ENCODE peak calls at places on chromosomes 3 and 15, in nine cellular contexts. O is sigmoid colon, H is uterus, Q is fibroblast of pulmonary artery, Z is bronchial epithelial cell, T is dorsolateral prefrontal cortex, L is IMR-90, C is AG10803, R is GM12864. D is an unnamed sample.

GRCh38 chr15:75454471-75455418 is 3.3 kb upstream of the SIN3A start:
- DNase-seq in O (peak), L (no peak), Z (peak), T (peak), Q (peak), C (peak), R (no peak), H (no peak), D (peak)

GRCh38 chr3:43399034-43399433 is 112.7 kb downstream of the SNRK start:
- DNase-seq in L (no peak), O (no peak), Z (no peak), C (no peak), Q (no peak), R (no peak), H (no peak), T (no peak), D (no peak)

GRCh38 chr15:57418640-57419039 is 42.3 kb downstream of the CGNL1 start:
- DNase-seq in O (no peak), Z (no peak), R (no peak), L (no peak), H (no peak), T (no peak), C (no peak), Q (no peak), D (no peak)

GRCh38 chr3:51378075-51378474 is 7.0 kb upstream of the MANF start:
- DNase-seq in C (no peak), R (no peak), L (no peak), Z (no peak), H (no peak), O (no peak), T (no peak), Q (no peak), D (no peak)

GRCh38 chr3:140170612-140171011 is 235.6 kb downstream of the CLSTN2 start:
- DNase-seq in O (no peak), H (no peak), L (no peak), T (no peak), C (no peak), Q (no peak), Z (no peak), R (peak), D (peak)

GRCh38 chr3:137803215-137803614 is 39.1 kb downstream of the SOX14 start:
- DNase-seq in H (no peak), T (no peak), L (no peak), O (no peak), C (no peak), R (no peak), Z (no peak), Q (no peak), D (no peak)

GRCh38 chr15:85100186-85100937 is 118.7 kb downstream of the PDE8A start:
- DNase-seq in L (peak), H (no peak), O (no peak), Z (no peak), T (no peak), C (no peak), R (no peak), Q (no peak), D (no peak)

GRCh38 chr3:30324587-30324986 is 281.8 kb upstream of the TGFBR2 start:
- DNase-seq in R (no peak), C (peak), L (no peak), Z (no peak), O (no peak), T (no peak), H (no peak), Q (no peak), D (no peak)

GRCh38 chr3:97138914-97139541 is 324.6 kb downstream of the EPHA6 start:
- DNase-seq in L (no peak), C (no peak), O (peak), Z (peak), R (no peak), T (no peak), H (no peak), Q (no peak), D (no peak)

GRCh38 chr3:44584646-44585501 is at the start of gene ZNF660:
- DNase-seq in Q (peak), C (peak), Z (peak), T (peak), H (peak), R (no peak), O (peak), L (peak), D (peak)

DNA sequence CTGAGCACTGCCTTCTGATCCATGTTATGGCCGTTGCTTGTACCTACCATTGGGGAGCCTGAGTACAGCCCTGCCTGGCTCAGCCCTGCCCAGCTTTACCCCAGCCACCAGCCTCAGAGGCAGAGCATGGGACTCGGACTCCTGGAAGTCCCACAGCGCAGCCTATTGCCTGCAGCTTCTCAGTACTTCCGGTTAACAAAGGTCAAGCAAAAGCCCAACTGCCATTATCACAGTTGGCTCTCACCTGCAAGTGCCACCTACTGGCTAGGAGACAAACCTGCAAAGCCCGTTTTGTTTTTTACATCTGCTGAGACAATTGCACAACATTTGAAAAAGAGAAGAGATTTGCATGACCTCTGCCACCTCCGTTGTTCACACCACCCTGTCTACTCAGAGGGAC is 1081.7 kb downstream of the NAALADL2 start:
- DNase-seq in Z (peak), C (no peak), L (no peak), Q (no peak), T (no peak), H (no peak), O (no peak), R (no peak), D (no peak)
- TF ChIP-seq CTCF in Z (peak), C (no peak), L (no peak), Q (peak), T (no peak), H (no peak), O (no peak), R (peak), D (peak)

GRCh38 chr3:195441476-195441970 is 1.3 kb downstream of the ACAP2 start:
- DNase-seq in H (no peak), R (no peak), Q (peak), C (peak), Z (no peak), O (no peak), T (no peak), L (peak), D (no peak)

GRCh38 chr3:195438371-195438770 is 4.4 kb downstream of the ACAP2 start:
- DNase-seq in O (no peak), Q (no peak), R (no peak), T (no peak), H (no peak), C (no peak), Z (peak), L (no peak), D (no peak)

GRCh38 chr3:195441971-195442572 is 748 bp downstream of the ACAP2 start:
- DNase-seq in Q (peak), L (peak), T (peak), R (no peak), H (peak), Z (peak), O (peak), C (peak), D (peak)

GRCh38 chr3:195441051-195441450 is 1.8 kb downstream of the ACAP2 start:
- DNase-seq in L (peak), R (no peak), Q (peak), C (no peak), T (no peak), H (no peak), O (no peak), Z (no peak), D (no peak)

DNA sequence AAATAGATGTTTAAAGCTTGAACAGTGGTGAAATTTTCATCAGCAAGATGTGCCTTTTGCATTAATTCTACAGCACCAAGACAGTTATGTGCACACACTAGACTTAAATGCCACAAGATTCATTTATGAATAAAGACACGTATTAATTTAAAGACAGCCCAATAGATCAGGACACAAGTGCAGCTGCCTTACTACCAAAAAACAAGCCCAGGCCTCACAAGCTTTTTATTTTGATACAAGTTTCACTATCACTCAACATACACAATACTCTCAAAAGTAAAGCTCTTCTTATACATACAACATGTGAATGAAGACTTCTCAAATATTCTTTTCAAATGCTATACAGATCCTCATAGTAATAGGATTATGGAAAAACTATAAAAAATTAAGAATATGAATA is 2.4 kb downstream of the ACAP2 start:
- DNase-seq in Z (no peak), R (no peak), L (no peak), C (no peak), H (no peak), Q (no peak), T (no peak), O (no peak), D (peak)
- H3K4me3 ChIP-seq in Z (no peak), R (peak), L (no peak), C (no peak), H (no peak), Q (peak), T (no peak), O (no peak), D (peak)

GRCh38 chr3:46030626-46031025 is 3.3 kb upstream of the XCR1 start:
- DNase-seq in R (no peak), Z (no peak), Q (no peak), T (no peak), C (no peak), O (no peak), H (no peak), L (no peak), D (no peak)

GRCh38 chr3:46029953-46030543 is 2.8 kb upstream of the XCR1 start:
- DNase-seq in Q (no peak), L (no peak), C (no peak), T (no peak), Z (no peak), H (no peak), R (no peak), O (no peak), D (no peak)

GRCh38 chr3:46027021-46027705 is at the start of gene XCR1:
- DNase-seq in R (no peak), Z (no peak), L (no peak), C (no peak), O (no peak), Q (no peak), H (no peak), T (no peak), D (no peak)

GRCh38 chr3:46025139-46025538 is 2.1 kb downstream of the XCR1 start:
- DNase-seq in R (no peak), T (no peak), H (no peak), L (no peak), Q (no peak), O (no peak), C (no peak), Z (no peak), D (no peak)

GRCh38 chr3:46027736-46028397 is 584 bp upstream of the XCR1 start:
- DNase-seq in T (no peak), L (no peak), Z (no peak), R (no peak), C (no peak), Q (no peak), H (no peak), O (no peak), D (no peak)
- TF ChIP-seq CTCF in T (no peak), L (no peak), Z (no peak), R (no peak), C (no peak), Q (no peak), H (no peak), O (no peak), D (no peak)

GRCh38 chr3:169356284-169356955 is 307.1 kb downstream of the MECOM start:
- DNase-seq in C (no peak), O (no peak), R (no peak), Q (no peak), H (no peak), Z (no peak), T (no peak), L (no peak), D (no peak)
- H3K4me3 ChIP-seq in C (no peak), O (no peak), R (no peak), Q (no peak), H (no peak), Z (no peak), T (no peak), L (no peak), D (no peak)

DNA sequence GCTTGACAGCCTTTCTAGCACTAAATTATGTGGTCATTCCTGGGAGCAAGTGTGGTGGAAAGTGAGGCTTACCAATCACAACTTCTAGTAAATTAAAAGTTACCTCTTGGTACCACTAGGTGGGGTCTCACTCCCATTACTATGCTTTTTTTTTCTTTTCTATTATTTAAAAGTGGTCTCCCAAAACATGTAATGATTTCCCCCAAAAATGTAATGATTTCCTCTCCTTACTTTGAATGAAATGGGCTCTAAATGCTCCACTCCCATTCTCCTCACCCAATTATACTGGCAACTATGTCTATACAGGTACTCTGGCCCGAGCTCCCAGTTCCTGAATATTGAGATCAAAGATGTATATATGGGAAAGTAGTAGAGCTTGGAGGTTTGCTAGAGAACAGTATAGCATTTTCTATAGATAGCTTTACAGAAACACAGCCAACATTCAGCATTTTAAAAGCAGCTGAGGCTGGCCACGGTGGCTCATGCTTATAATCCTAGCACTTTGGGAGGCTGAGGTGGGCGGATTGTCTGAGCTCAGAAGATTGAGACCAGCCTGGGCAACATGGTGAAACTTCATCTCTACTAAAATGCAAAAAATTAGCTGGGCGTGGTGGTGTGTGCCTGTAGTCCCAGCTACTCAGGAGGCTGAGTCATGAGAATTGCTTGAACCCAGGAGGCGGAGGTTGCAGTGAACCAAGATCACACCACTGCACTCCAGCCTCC is 70.9 kb downstream of the DCUN1D1 start:
- DNase-seq in R (no peak), T (no peak), Z (peak), L (no peak), C (peak), Q (peak), H (no peak), O (no peak), D (no peak)
- TF ChIP-seq CTCF in R (peak), T (peak), Z (peak), L (peak), C (peak), Q (peak), H (peak), O (no peak), D (peak)

GRCh38 chr3:187011915-187012314 is 81.6 kb downstream of the ST6GAL1 start:
- DNase-seq in Q (no peak), T (no peak), C (no peak), H (no peak), L (no peak), O (no peak), Z (no peak), R (no peak), D (peak)
- H3K4me3 ChIP-seq in Q (no peak), T (no peak), C (no peak), H (no peak), L (no peak), O (no peak), Z (no peak), R (peak), D (no peak)

GRCh38 chr3:71580636-71581215 is 2.8 kb downstream of the FOXP1 start:
- DNase-seq in Z (peak), C (no peak), L (no peak), O (no peak), Q (no peak), H (no peak), R (no peak), T (no peak), D (no peak)
- TF ChIP-seq CTCF in Z (no peak), C (no peak), L (no peak), O (no peak), Q (no peak), H (no peak), R (no peak), T (no peak), D (no peak)

GRCh38 chr15:38516636-38517035 is 48.0 kb downstream of the RASGRP1 start:
- DNase-seq in R (no peak), Z (no peak), T (peak), H (no peak), Q (no peak), L (no peak), C (no peak), O (no peak), D (no peak)

GRCh38 chr15:38517312-38517711 is 47.3 kb downstream of the RASGRP1 start:
- DNase-seq in L (peak), Q (peak), H (no peak), T (no peak), O (no peak), C (no peak), Z (no peak), R (no peak), D (no peak)

GRCh38 chr15:38518084-38518483 is 46.5 kb downstream of the RASGRP1 start:
- DNase-seq in Q (no peak), R (no peak), L (no peak), C (no peak), Z (no peak), H (no peak), T (no peak), O (no peak), D (no peak)

GRCh38 chr15:38512901-38513300 is 51.7 kb downstream of the RASGRP1 start:
- DNase-seq in L (no peak), T (peak), C (no peak), H (no peak), Q (no peak), Z (no peak), O (no peak), R (no peak), D (no peak)

DNA sequence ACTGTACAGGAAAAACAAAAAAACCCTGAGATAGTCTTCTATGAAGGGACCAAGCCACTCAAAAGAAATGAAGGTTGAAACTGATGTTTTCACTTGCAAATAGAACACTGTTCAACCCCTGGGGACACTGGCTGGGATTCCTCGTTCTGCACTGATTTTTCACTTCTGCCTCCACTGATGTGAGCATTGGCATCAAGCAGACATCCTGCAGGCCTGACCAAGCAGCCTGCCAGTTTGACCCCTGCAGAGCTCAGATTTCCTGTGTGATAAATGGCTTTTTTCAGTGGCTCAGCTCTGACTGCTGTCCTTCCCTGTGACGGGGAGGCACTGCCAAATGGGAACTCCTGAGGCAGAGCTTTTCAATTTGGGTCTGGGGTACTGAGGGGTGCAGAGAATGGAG is 50.0 kb downstream of the RASGRP1 start:
- DNase-seq in H (no peak), Q (no peak), L (no peak), Z (no peak), T (peak), C (no peak), R (no peak), O (no peak), D (no peak)
- H3K4me3 ChIP-seq in H (no peak), Q (no peak), L (no peak), Z (no peak), T (no peak), C (no peak), R (no peak), O (no peak), D (no peak)

DNA sequence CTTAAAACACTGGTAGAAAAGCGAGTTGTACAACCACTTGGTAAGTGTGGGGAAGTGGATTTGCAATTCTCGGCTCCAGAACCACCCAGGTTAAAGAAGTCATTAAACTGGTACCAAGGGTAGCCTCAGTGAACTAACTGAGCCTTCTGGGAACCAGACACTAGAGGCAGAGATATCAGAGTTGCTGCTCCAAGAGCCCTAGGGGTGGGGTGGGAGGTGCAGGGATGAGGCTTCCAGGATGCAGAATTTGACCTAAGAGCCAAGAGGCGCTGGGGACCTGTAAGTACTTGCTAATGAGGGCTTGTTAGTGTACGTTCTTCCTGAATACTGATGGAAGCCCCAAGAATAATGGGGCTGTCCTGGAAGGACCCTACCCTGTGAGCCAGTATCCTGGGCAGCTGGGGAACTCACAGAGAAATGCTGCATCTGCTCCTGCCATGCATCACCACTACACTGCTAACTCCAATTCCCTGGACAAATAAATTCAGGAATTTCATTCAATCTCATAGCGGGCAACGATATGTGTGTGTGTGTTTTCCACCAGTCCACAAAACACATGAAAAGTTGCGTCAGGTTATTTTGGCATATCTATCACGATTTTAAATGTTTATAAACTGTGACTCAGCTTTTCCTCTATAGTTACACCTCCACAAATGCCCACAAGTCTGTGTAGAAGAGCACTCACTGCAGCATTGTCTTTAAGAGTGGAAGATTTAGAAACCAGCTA is 23.8 kb downstream of the STIMATE start:
- DNase-seq in H (no peak), T (no peak), O (no peak), R (no peak), L (peak), Q (peak), Z (peak), C (peak), D (no peak)
- TF ChIP-seq CTCF in H (no peak), T (no peak), O (no peak), R (no peak), L (peak), Q (peak), Z (no peak), C (no peak), D (no peak)

DNA sequence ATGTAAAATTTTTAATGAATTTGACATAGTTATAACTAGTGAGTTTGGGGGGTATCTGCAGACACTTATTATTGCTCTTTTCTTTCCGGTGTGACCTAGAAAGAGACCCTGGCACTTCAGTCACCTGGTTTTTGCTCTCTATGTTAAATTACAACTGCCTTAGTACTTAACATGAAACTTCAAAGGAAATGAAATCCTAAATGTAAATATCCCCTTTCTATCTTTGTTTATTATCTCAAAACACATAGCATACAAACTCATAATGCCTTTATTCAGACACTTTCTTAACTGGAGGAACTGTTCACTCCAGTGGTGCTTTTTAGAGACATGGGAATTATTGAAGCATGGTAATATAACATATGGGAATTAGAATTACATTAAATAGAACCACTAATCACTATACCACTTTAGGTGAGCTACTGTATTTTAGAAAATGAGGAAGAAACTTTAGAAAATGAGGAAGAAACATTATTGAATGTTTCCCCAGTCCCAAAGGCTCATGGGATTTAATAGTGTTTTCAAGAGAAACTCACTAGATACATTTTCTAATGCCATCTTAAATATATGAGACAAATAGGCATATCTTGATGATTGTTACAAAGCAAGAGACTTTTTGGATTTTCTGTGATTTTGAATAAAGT is 119.5 kb upstream of the MLF1 start:
- DNase-seq in Q (no peak), C (no peak), Z (no peak), L (no peak), O (no peak), R (no peak), T (no peak), H (no peak), D (no peak)
- H3K4me3 ChIP-seq in Q (no peak), C (no peak), Z (no peak), L (no peak), O (no peak), R (no peak), T (no peak), H (no peak), D (no peak)